ENCODE peak calls at places on chromosomes 16 and 17, in six cellular contexts. E is mammary epithelial cell, I is hepatocyte, A is AG10803, G is psoas muscle, T is tibial nerve. O is an unnamed sample.

GRCh38 chr17:62043140-62043539 is 21.9 kb downstream of the MED13 start:
- DNase-seq in E (no peak), I (no peak), A (no peak), G (no peak), T (no peak), O (no peak)

GRCh38 chr17:66953661-66954060 is 10.8 kb upstream of the CACNG4 start:
- DNase-seq in E (no peak), I (no peak), A (peak; percentile 18), G (no peak), T (no peak), O (no peak)

GRCh38 chr17:71899317-71899716 is 221.5 kb upstream of the SOX9 start:
- DNase-seq in E (peak; percentile 79), I (no peak), A (no peak), G (no peak), T (no peak), O (no peak)

GRCh38 chr17:42305543-42306384 is 17.5 kb downstream of the STAT5A start:
- DNase-seq in E (no peak), I (no peak), A (no peak), G (no peak), T (no peak), O (no peak)

GRCh38 chr17:51617876-51618455 is 357.6 kb downstream of the UTP18 start:
- DNase-seq in E (no peak), I (no peak), A (no peak), G (no peak), T (no peak), O (no peak)

GRCh38 chr17:55004484-55004883 is 35.9 kb downstream of the STXBP4 start:
- DNase-seq in E (no peak), I (no peak), A (no peak), G (no peak), T (no peak), O (no peak)

GRCh38 chr17:34623856-34624766 is 44.7 kb downstream of the TMEM132E start:
- DNase-seq in E (no peak), I (no peak), A (no peak), G (no peak), T (no peak), O (no peak)

GRCh38 chr17:62751350-62751691 is 56.8 kb downstream of the MARCHF10 start:
- DNase-seq in E (no peak), I (no peak), A (no peak), G (no peak), T (no peak), O (no peak)

GRCh38 chr16:66588981-66589713 is 9.9 kb downstream of the CMTM2 start:
- DNase-seq in E (peak; percentile 19), I (no peak), A (no peak), G (peak; percentile 70), T (no peak), O (no peak)

GRCh38 chr17:8002646-8003593 is 505 bp downstream of the GUCY2D start:
- DNase-seq in E (no peak), I (no peak), A (no peak), G (no peak), T (no peak), O (no peak)

GRCh38 chr17:888998-889401 is 90.6 kb downstream of the NXN start:
- DNase-seq in E (no peak), I (no peak), A (no peak), G (no peak), T (no peak), O (no peak)

GRCh38 chr16:31421587-31421986 is 6.6 kb downstream of the COX6A2 start:
- DNase-seq in E (peak; percentile 61), I (no peak), A (no peak), G (no peak), T (no peak), O (no peak)

GRCh38 chr16:64408699-64409098 is 713.2 kb downstream of the CDH11 start:
- DNase-seq in E (no peak), I (no peak), A (no peak), G (no peak), T (no peak), O (no peak)

GRCh38 chr16:18839555-18839954 is 38.2 kb upstream of the ARL6IP1 start:
- DNase-seq in E (peak; percentile 77), I (peak; percentile 41), A (no peak), G (no peak), T (no peak), O (no peak)

GRCh38 chr17:32627233-32628008 is 140.6 kb downstream of the CDK5R1 start:
- DNase-seq in E (no peak), I (peak; percentile 8), A (peak; percentile 10), G (no peak), T (no peak), O (no peak)

GRCh38 chr17:72705905-72706395 is 386.5 kb downstream of the SLC39A11 start:
- DNase-seq in E (no peak), I (no peak), A (no peak), G (no peak), T (no peak), O (no peak)

GRCh38 chr17:78628547-78629435 is 51.6 kb upstream of the DNAH17 start:
- DNase-seq in E (no peak), I (no peak), A (no peak), G (no peak), T (no peak), O (no peak)

GRCh38 chr16:88552815-88553214 is 17.4 kb upstream of the ZC3H18 start:
- DNase-seq in E (no peak), I (no peak), A (no peak), G (no peak), T (no peak), O (peak; percentile 85)

GRCh38 chr16:53611151-53611802 is 92.4 kb downstream of the RPGRIP1L start:
- DNase-seq in E (no peak), I (no peak), A (no peak), G (no peak), T (no peak), O (no peak)

GRCh38 chr17:72151565-72152391 is 31.0 kb downstream of the SOX9 start:
- DNase-seq in E (peak; percentile 40), I (peak; percentile 74), A (peak; percentile 63), G (peak; percentile 59), T (no peak), O (peak; percentile 45)

GRCh38 chr16:49454426-49455180 is 81.0 kb downstream of the C16orf78 start:
- DNase-seq in E (no peak), I (no peak), A (no peak), G (peak; percentile 24), T (no peak), O (no peak)

GRCh38 chr17:55911186-55911585 is 160.3 kb downstream of the PCTP start:
- DNase-seq in E (no peak), I (no peak), A (no peak), G (no peak), T (no peak), O (no peak)

GRCh38 chr17:1766382-1767135 is 4.7 kb downstream of the SERPINF1 start:
- DNase-seq in E (no peak), I (no peak), A (no peak), G (peak; percentile 61), T (no peak), O (no peak)

GRCh38 chr16:24729967-24730815 is 740 bp downstream of the TNRC6A start:
- DNase-seq in E (no peak), I (peak; percentile 52), A (no peak), G (no peak), T (no peak), O (peak; percentile 34)

DNA sequence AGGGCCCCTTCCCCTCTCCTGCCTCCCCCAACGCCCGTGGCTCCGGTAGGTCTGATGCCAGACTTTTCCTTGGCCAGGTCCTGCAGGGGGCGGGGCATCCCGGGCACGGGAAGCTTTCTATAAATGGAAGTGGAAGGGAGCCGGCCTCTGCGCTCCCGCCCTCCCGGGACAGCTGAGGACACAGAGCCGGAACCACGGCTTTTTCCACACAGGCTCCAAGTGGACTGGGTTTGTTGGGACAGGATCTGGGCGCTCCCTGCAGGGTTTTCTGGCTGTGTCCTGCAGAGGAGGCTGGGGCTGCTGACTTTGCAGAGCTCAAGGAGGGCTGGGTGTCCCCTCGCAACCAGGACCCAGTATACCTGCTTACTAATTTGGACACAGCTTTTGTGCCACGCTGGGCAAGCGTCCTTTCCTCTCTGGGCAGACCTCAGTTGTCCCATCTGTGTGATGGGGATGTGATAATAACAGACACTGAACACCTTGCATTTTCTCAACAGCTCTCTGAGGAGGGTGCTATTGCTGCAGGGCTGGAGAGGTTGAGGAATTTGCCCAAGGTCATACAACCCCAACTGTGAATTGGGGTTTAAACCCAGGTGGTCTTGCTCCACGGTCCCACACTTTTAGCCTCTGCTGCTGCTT is 1.8 kb downstream of the TNS4 start:
- DNase-seq in E (peak; percentile 71), I (peak; percentile 87), A (peak; percentile 66), G (peak; percentile 93), T (peak; percentile 76), O (peak; percentile 85)
- H3K4me3 ChIP-seq in E (peak overlapping the region; percentile 77), I (no peak overlapping the region), A (no peak overlapping the region), G (peak overlapping the region; percentile 22), T (no peak overlapping the region), O (no peak overlapping the region)

GRCh38 chr17:49260922-49261291 is 30.3 kb upstream of the PHOSPHO1 start:
- DNase-seq in E (no peak), I (no peak), A (no peak), G (no peak), T (no peak), O (no peak)
- H3K4me3 ChIP-seq in E (no peak overlapping the region), I (peak overlapping the region; percentile 26), A (peak overlapping the region; percentile 58), G (peak overlapping the region; percentile 71), T (peak overlapping the region; percentile 60), O (peak overlapping the region; percentile 56)

DNA sequence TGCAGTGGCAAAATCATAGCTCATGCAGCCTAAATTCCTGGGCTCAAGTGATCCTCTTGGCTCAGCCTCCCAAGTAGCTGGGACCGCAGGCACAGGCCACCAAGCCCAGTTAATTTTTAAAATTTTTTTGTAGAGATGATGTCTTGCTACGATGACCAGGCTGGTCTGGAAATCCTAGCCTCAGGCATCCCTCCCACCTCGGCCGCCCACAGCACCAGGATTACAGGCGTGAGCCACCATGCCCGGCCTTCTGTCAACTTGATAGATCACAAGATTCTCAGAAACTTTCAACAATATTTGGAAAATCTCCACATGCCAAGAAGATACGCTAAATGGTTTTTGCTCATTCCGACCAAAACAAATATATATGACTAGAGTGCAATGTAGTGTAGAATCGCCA is 111.0 kb downstream of the ADCY9 start:
- DNase-seq in E (no peak), I (no peak), A (no peak), G (peak; percentile 23), T (no peak), O (no peak)
- H3K4me3 ChIP-seq in E (no peak overlapping the region), I (no peak overlapping the region), A (no peak overlapping the region), G (no peak overlapping the region), T (no peak overlapping the region), O (no peak overlapping the region)

GRCh38 chr16:85910073-85910853 is 11.3 kb downstream of the IRF8 start:
- DNase-seq in E (no peak), I (no peak), A (no peak), G (no peak), T (no peak), O (no peak)

GRCh38 chr16:85908889-85909584 is 10.1 kb downstream of the IRF8 start:
- DNase-seq in E (no peak), I (no peak), A (no peak), G (no peak), T (no peak), O (no peak)

GRCh38 chr16:85912271-85912974 is 13.5 kb downstream of the IRF8 start:
- DNase-seq in E (no peak), I (peak; percentile 75), A (peak; percentile 70), G (peak; percentile 67), T (peak; percentile 50), O (no peak)

GRCh38 chr16:85911531-85911930 is 12.6 kb downstream of the IRF8 start:
- DNase-seq in E (no peak), I (no peak), A (no peak), G (no peak), T (no peak), O (no peak)

DNA sequence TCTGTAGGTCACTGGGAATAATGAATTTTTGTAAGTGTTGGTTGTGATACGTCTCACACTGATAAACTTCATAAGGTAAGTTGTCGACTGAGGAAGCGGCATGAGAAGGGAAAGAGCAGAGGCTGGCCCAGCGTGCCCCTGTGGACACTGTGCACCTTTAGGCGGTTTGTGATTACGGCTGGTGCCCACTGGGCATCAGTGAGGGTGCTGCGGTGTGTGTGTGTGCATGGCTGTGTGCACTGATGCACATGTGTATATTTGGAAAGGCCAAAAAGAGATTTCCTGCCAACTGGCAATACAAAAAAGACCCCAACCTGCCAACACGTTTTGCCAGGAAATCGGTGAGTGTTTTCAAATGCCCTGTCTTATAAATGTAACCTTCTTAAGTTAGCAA is 11.9 kb downstream of the IRF8 start:
- DNase-seq in E (no peak), I (no peak), A (no peak), G (no peak), T (no peak), O (peak; percentile 9)
- H3K4me3 ChIP-seq in E (no peak overlapping the region), I (no peak overlapping the region), A (no peak overlapping the region), G (no peak overlapping the region), T (no peak overlapping the region), O (no peak overlapping the region)

O was measured in pancreas.